ENCODE peak calls at places on chromosomes 3 and 15, in four cellular contexts. Q is K562, J is HepG2, T is GM12878. X is an unnamed sample.

GRCh38 chr3:105480771-105481170 is 114.1 kb downstream of the ALCAM start:
- DNase-seq in Q (no peak), J (no peak), T (no peak), X (no peak)

GRCh38 chr15:62739507-62739906 is 303.0 kb upstream of the TPM1 start:
- DNase-seq in Q (no peak), J (no peak), T (no peak), X (no peak)

GRCh38 chr15:99744142-99744541 is 10.9 kb upstream of the LYSMD4 start:
- DNase-seq in Q (no peak), J (no peak), T (no peak), X (peak)

GRCh38 chr3:152183473-152183872 is 85.3 kb upstream of the MBNL1 start:
- DNase-seq in Q (peak), J (peak), T (no peak), X (peak)

GRCh38 chr3:185756477-185756876 is 68.4 kb downstream of the IGF2BP2 start:
- DNase-seq in Q (no peak), J (no peak), T (no peak), X (no peak)

GRCh38 chr3:28118087-28118486 is 123.3 kb upstream of the CMC1 start:
- DNase-seq in Q (no peak), J (no peak), T (no peak), X (no peak)

GRCh38 chr3:17192995-17193394 is 308.2 kb downstream of the PLCL2 start:
- DNase-seq in Q (no peak), J (no peak), T (no peak), X (no peak)

GRCh38 chr3:23077126-23077525 is 126.0 kb upstream of the UBE2E2 start:
- DNase-seq in Q (no peak), J (no peak), T (no peak), X (no peak)

GRCh38 chr3:72336821-72337479 is 511.3 kb downstream of the SHQ1 start:
- DNase-seq in Q (peak), J (no peak), T (no peak), X (peak)

GRCh38 chr15:52383100-52383588 is 87.5 kb upstream of the MYO5C start:
- DNase-seq in Q (no peak), J (no peak), T (peak), X (no peak)

GRCh38 chr3:45273681-45274515 is 47.8 kb upstream of the TMEM158 start:
- DNase-seq in Q (peak), J (no peak), T (no peak), X (no peak)

GRCh38 chr3:188687389-188687788 is 484.4 kb upstream of the TPRG1 start:
- DNase-seq in Q (no peak), J (no peak), T (no peak), X (peak)

GRCh38 chr15:58462973-58463663 is 31.3 kb downstream of the LIPC start:
- DNase-seq in Q (no peak), J (peak), T (no peak), X (no peak)

GRCh38 chr3:112111785-112112402 is 21.2 kb downstream of the GCSAM start:
- DNase-seq in Q (peak), J (peak), T (no peak), X (peak)

GRCh38 chr15:89665449-89666146 is 10.3 kb upstream of the KIF7 start:
- DNase-seq in Q (no peak), J (no peak), T (no peak), X (peak)

GRCh38 chr3:165259518-165260193 is 63.5 kb upstream of the SLITRK3 start:
- DNase-seq in Q (no peak), J (no peak), T (no peak), X (no peak)

GRCh38 chr3:16085884-16086608 is 88.4 kb upstream of the GALNT15 start:
- DNase-seq in Q (no peak), J (no peak), T (no peak), X (no peak)

GRCh38 chr3:11689749-11690148 is 46.0 kb upstream of the VGLL4 start:
- DNase-seq in Q (no peak), J (no peak), T (no peak), X (no peak)

GRCh38 chr15:69647160-69647513 is 194.5 kb downstream of the RPLP1 start:
- DNase-seq in Q (no peak), J (no peak), T (no peak), X (no peak)

GRCh38 chr15:31296304-31297220 is 30.1 kb upstream of the KLF13 start:
- DNase-seq in Q (no peak), J (peak), T (no peak), X (no peak)

GRCh38 chr15:67564590-67565345 is 22.3 kb downstream of the MAP2K5 start:
- DNase-seq in Q (no peak), J (no peak), T (peak), X (no peak)
- TF ChIP-seq ATF2 in Q (no peak), J (no peak), T (peak), X (no peak)

DNA sequence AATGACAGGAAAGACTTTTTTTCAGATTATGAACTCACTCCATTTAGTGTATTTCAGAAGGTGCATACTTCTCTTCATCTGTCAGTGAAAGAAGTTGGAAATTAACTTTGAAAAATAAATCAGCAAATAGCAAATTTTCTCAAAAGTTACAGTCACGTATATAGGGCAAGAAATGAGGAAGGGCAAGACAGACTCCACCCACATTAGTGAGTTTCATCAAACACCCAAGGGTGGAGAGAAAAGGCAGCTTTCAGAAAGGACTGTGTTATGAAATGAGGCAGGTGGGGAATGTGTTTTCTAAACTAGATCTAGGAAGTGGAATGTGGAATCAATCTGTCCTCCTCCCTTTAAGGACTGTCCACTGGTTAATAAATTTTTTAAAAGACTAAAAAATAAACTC is 2.9 kb downstream of the SLC22A13 start:
- DNase-seq in Q (no peak), J (no peak), T (no peak), X (no peak)
- TF ChIP-seq CBFB in Q (no peak), J (no peak), T (no peak), X (no peak)

DNA sequence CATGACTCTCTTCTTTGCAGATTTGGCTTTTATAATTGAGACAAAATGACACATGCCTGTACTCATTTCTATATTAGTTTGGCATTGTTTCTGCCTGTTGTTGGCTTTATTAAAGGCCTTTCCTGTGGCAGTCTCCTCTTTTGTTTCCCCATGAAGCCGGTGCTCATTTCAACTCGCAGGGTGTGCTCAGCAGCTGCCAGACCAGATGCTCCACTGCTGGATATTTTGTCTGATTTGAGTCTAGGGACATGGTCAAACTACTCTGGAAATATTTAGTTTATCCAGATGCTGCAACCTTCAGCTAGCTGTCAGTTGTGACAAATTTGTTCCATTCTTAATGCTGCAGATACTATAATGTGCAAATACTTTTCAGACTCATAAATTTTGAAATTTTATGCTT is 445.3 kb downstream of the NAALADL2 start:
- DNase-seq in Q (no peak), J (no peak), T (no peak), X (no peak)
- TF ChIP-seq ATF2 in Q (no peak), J (no peak), T (no peak), X (no peak)

GRCh38 chr3:161540594-161540993 is 44.0 kb downstream of the OTOL1 start:
- DNase-seq in Q (no peak), J (no peak), T (no peak), X (no peak)

GRCh38 chr3:161551697-161552096 is 55.1 kb downstream of the OTOL1 start:
- DNase-seq in Q (no peak), J (no peak), T (no peak), X (no peak)

GRCh38 chr3:161548301-161548700 is 51.7 kb downstream of the OTOL1 start:
- DNase-seq in Q (no peak), J (no peak), T (no peak), X (no peak)

GRCh38 chr3:161549251-161549650 is 52.6 kb downstream of the OTOL1 start:
- DNase-seq in Q (no peak), J (no peak), T (no peak), X (no peak)

DNA sequence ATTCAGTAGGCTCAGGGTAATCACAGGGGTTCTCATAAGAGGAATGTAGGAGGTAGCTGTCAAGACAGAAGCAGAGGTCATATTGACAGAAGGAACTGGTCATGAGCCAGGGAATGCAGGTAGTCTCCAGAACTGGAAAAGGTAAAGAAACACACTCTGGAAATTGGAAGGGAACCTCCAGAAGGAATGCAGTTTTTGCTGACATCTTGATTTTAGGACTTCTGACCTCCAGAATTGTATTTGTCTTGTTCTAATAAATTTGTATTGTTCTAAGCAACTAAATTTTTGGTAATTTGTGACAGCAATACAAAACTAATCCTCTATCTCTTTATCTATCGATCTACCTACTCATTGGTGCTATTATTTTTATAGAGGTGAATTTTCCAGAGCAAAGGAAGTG is 49.2 kb downstream of the OTOL1 start:
- DNase-seq in Q (no peak), J (no peak), T (no peak), X (no peak)
- TF ChIP-seq CBFB in Q (no peak), J (no peak), T (no peak), X (no peak)

DNA sequence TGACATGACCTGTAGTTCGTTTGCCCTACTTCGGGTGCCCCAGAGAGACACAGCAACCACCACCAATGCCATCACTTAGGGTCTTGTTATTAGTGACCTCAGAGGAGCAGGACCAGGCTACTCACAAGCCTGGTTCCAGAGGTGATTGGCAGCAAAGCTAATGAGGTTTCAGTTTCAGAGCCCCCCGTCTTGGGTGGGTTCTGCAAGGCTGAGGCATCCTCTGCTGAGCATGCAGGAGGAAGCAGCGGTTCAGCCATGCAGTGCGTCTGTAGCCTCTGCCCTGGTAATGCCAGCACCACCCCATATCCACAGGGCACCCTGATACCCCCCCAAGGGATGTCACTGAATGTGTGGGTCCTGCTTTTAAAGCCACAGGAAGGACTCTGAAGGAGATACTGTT is 39.0 kb upstream of the ITGA11 start:
- DNase-seq in Q (no peak), J (no peak), T (no peak), X (no peak)
- TF ChIP-seq ATF2 in Q (no peak), J (no peak), T (no peak), X (no peak)

DNA sequence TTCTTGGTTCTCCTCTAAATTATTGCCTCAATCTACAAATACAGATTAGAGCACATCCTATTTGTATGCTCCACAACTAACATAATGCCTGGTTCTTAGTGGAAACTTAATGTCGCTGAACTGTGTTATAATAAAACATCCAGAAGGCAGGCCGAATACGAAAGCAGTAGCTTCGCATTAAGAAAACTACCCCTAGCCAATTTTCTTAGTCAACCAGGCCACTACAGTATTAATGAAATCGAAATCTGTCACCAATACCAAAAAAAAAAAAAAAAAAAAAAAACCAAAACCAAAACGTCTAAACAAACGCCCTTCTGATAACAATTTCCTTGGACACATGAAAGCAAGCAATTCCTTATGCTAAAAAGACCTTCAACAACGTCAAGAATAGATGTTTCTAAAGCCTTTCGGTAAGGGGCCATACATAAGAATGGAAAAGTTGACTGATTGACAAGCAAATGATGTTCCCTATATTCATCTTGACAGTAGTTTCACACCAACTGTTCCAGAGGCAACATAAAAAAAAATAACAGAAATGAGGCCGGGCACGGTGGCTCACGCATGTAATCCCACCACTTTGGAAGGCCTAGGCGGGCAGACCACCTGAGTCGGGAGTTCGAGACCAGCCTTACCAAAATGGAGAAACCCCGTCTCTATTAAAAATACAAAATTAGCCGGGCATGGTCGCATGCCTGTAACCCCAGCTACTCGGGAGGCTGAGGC is 1.3 kb downstream of the DENND6A start:
- DNase-seq in Q (no peak), J (no peak), T (no peak), X (no peak)
- TF ChIP-seq CBFB in Q (no peak), J (no peak), T (no peak), X (no peak)

DNA sequence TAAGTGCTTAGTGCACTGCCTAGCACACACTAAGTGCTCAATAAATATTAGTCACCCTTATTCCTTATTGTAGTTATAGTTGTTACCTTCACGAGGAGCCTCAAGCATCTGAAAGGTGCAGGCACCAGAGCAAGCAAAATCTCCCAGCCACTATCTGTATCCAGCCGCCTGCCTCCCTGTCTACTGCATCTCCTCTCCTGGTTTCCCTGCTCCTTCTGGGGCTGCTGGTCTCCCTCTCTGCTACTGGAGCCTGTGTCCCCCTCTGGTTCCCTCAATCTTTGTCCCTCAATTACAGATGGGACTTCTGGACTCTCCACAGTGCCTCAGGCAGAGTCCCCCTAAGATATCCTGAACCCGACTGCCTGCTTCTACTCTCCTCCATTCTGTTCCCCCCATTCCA is 18.8 kb downstream of the MYL3 start:
- DNase-seq in Q (no peak), J (no peak), T (no peak), X (no peak)
- TF ChIP-seq ATF2 in Q (no peak), J (no peak), T (no peak), X (no peak)

X was measured in WTC11.